ENCODE peak calls at places on chromosomes 13 and 19, in ten cellular contexts. T, A, W, Q, C, P, F, I, H and E are unnamed samples.
A peak's percentile ranks its signal among the peaks of the same experiment; 100 is the strongest.

GRCh38 chr19:42397315-42398166 is 7.4 kb upstream of the CNFN start:
- DNase-seq in T (no peak), A (no peak), W (no peak), Q (no peak), C (no peak), P (no peak), F (no peak), I (no peak), H (no peak), E (no peak)

GRCh38 chr13:75507027-75508001 is 25.3 kb upstream of the TBC1D4 start:
- DNase-seq in T (no peak), A (no peak), W (no peak), Q (no peak), C (no peak), P (no peak), F (no peak), I (peak; percentile 74), H (no peak), E (no peak)

GRCh38 chr13:48431987-48432615 is 19.2 kb upstream of the LPAR6 start:
- DNase-seq in T (no peak), A (no peak), W (no peak), Q (no peak), C (no peak), P (peak; percentile 51), F (no peak), I (no peak), H (no peak), E (peak; percentile 53)

GRCh38 chr19:21587549-21587948 is 82.1 kb downstream of the ZNF429 start:
- DNase-seq in T (no peak), A (no peak), W (no peak), Q (no peak), C (no peak), P (no peak), F (no peak), I (peak; percentile 26), H (no peak), E (no peak)

GRCh38 chr19:20278342-20278741 is 111.3 kb downstream of the ZNF486 start:
- DNase-seq in T (no peak), A (no peak), W (no peak), Q (peak; percentile 53), C (peak; percentile 60), P (no peak), F (no peak), I (no peak), H (no peak), E (peak; percentile 71)

GRCh38 chr13:26558074-26558805 is 757 bp downstream of the WASF3 start:
- DNase-seq in T (peak; percentile 13), A (no peak), W (no peak), Q (no peak), C (peak; percentile 70), P (peak; percentile 19), F (no peak), I (no peak), H (no peak), E (peak; percentile 57)

GRCh38 chr13:44930907-44931676 is 58.2 kb downstream of the NUFIP1 start:
- DNase-seq in T (no peak), A (peak; percentile 27), W (no peak), Q (no peak), C (peak; percentile 14), P (no peak), F (peak; percentile 17), I (no peak), H (no peak), E (peak; percentile 52)

GRCh38 chr13:20118268-20119140 is 42.3 kb downstream of the GJA3 start:
- DNase-seq in T (no peak), A (peak; percentile 26), W (no peak), Q (peak; percentile 70), C (peak; percentile 63), P (peak; percentile 59), F (peak; percentile 45), I (no peak), H (peak; percentile 85), E (peak; percentile 75)

GRCh38 chr19:48393559-48394330 is at the start of gene GRIN2D:
- DNase-seq in T (peak; percentile 33), A (peak; percentile 26), W (no peak), Q (peak; percentile 64), C (peak; percentile 76), P (peak; percentile 26), F (peak; percentile 59), I (no peak), H (peak; percentile 38), E (peak; percentile 68)

GRCh38 chr19:12872255-12872654 is 9.0 kb downstream of the DNASE2 start:
- DNase-seq in T (no peak), A (peak; percentile 25), W (no peak), Q (no peak), C (no peak), P (no peak), F (no peak), I (peak; percentile 55), H (peak; percentile 28), E (no peak)

GRCh38 chr19:18648971-18649310 is 12.1 kb downstream of the KLHL26 start:
- DNase-seq in T (no peak), A (no peak), W (no peak), Q (no peak), C (no peak), P (no peak), F (no peak), I (no peak), H (no peak), E (no peak)
- H3K27ac ChIP-seq in T (peak overlapping the region; percentile 71), A (no peak overlapping the region), W (no peak overlapping the region), Q (no peak overlapping the region), C (no peak overlapping the region), P (peak overlapping the region; percentile 99), F (no peak overlapping the region), I (no peak overlapping the region), H (no peak overlapping the region), E (no peak overlapping the region)

GRCh38 chr13:113843063-113843654 is 20.7 kb downstream of the GAS6 start:
- DNase-seq in T (no peak), A (no peak), W (no peak), Q (no peak), C (no peak), P (no peak), F (no peak), I (no peak), H (no peak), E (no peak)

GRCh38 chr13:113846639-113847318 is 17.1 kb downstream of the GAS6 start:
- DNase-seq in T (no peak), A (no peak), W (no peak), Q (peak; percentile 18), C (no peak), P (no peak), F (no peak), I (no peak), H (no peak), E (no peak)

GRCh38 chr13:113843864-113844556 is 19.9 kb downstream of the GAS6 start:
- DNase-seq in T (no peak), A (no peak), W (no peak), Q (no peak), C (no peak), P (no peak), F (no peak), I (no peak), H (no peak), E (no peak)

GRCh38 chr13:113845723-113846638 is 17.9 kb downstream of the GAS6 start:
- DNase-seq in T (no peak), A (no peak), W (no peak), Q (no peak), C (no peak), P (no peak), F (no peak), I (no peak), H (no peak), E (no peak)

DNA sequence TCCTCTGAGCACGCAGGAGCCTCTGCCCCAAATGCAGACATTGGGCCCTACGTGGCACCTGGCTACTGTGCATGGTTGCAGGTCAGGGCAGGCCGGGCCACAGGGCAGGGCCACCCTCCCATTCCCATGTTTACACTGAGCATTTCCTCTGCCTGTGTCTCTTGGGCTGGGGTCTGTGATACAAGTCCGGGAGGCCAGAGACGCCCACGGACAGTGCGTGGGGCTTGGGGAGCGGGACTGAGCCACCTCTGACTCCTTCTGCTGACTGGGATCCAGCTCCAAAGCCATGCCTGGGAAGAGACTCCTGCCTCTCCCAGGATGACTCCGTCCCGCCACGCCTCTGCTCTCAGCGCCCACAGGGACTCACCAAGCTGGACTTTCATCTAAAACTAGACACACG is 18.8 kb downstream of the GAS6 start:
- DNase-seq in T (no peak), A (no peak), W (no peak), Q (no peak), C (no peak), P (no peak), F (no peak), I (no peak), H (no peak), E (no peak)
- H3K9ac ChIP-seq in T (no peak overlapping the region), A (no peak overlapping the region), W (no peak overlapping the region), Q (no peak overlapping the region), C (no peak overlapping the region), P (no peak overlapping the region), F (no peak overlapping the region), I (no peak overlapping the region), H (peak overlapping the region; percentile 58), E (no peak overlapping the region)

DNA sequence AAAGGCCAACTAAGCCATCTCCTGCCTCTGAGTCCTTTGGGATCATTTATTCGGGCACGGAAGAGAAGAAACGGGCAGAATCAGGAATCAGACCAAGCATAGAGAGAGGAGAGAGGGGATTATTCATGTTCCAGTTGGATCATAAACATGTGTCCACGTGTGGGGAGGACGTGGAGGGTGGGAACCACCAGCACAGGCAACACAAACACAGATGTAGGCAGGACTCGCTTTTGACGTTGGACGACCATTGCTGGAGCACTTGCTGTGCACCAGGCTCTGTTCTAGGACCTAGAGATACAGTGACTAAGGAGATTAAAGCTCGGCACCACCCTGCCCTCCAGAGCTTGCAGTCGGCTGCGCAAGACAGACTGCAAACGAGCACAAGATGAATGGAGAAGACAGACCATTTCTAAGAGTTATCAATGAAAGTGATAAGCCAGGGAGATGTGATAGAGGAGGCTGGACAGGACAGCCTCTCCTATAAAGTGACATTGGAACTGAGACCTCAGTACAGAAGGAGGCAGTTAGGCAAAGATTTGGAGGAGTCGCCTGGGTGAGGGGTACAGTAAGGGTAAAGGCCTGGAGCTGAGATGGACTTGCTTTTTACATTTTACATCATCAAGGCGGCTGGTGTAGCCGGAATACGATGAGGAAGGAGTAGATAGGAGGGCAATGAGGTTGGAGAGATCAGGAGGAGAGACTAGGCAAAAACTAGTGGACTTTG is 716 bp downstream of the SH2D3A start:
- DNase-seq in T (no peak), A (no peak), W (no peak), Q (peak; percentile 35), C (no peak), P (no peak), F (peak; percentile 57), I (no peak), H (no peak), E (no peak)
- H2AFZ ChIP-seq in T (peak overlapping the region; percentile 52), A (peak overlapping the region; percentile 63), W (no peak overlapping the region), Q (no peak overlapping the region), C (peak overlapping the region; percentile 68), P (no peak overlapping the region), F (peak overlapping the region; percentile 4), I (peak overlapping the region; percentile 95), H (peak overlapping the region; percentile 95), E (no peak overlapping the region)

DNA sequence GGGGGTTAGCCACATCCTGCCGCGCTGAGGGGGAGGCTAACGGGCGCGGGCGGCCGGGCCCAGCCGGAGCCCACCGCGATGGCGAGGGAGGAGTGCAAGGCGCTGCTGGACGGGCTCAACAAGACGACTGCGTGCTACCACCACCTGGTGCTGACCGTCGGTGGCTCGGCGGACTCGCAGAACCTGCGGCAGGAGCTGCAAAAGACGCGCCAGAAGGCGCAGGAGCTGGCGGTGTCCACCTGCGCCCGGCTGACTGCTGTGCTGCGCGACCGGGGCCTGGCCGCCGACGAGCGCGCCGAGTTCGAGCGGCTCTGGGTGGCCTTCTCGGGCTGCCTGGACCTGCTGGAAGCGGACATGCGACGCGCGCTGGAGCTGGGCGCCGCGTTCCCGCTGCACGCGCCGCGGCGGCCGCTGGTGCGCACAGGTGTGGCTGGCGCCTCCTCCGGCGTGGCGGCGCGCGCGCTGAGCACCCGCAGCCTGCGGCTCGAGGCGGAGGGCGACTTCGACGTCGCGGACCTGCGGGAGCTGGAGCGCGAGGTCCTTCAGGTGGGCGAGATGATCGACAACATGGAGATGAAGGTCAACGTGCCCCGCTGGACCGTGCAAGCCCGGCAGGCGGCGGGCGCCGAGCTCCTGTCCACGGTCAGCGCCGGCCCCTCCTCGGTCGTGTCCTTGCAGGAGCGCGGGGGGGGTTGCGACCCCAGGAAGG is 692 bp downstream of the RGS9BP start:
- DNase-seq in T (no peak), A (no peak), W (no peak), Q (peak; percentile 50), C (peak; percentile 63), P (no peak), F (no peak), I (no peak), H (no peak), E (peak; percentile 23)
- H3K27ac ChIP-seq in T (no peak overlapping the region), A (no peak overlapping the region), W (peak overlapping the region; percentile 85), Q (no peak overlapping the region), C (no peak overlapping the region), P (no peak overlapping the region), F (no peak overlapping the region), I (no peak overlapping the region), H (no peak overlapping the region), E (no peak overlapping the region)